ENCODE peak calls at places on chromosomes 7 and 10, in six cellular contexts. S is stimulated activated CD8-positive, alpha-beta memory T cell treated with anti-CD3 and anti-CD28 coated beads, Interleukin-15, amount 100 ng/mL, for 24 hours; G is brain microvascular endothelial cell; I is activated CD4-positive, alpha-beta T cell treated with anti-CD3 and anti-CD28 coated beads for 24 hours; K is HL-60; C is HFFc6. D is an unnamed sample.
A peak's percentile ranks its signal among the peaks of the same experiment; 100 is the strongest.

GRCh38 chr10:125134916-125135770 is 25.2 kb downstream of the CTBP2 start:
- DNase-seq in C (no peak), I (no peak), G (no peak), K (no peak), S (no peak), D (peak; percentile 34)

GRCh38 chr10:11823122-11823988 is at the start of gene PROSER2:
- DNase-seq in I (no peak), K (peak; percentile 13), C (no peak), G (peak; percentile 20), S (peak; percentile 8), D (no peak)

GRCh38 chr7:90775383-90775965 is 179.4 kb downstream of the CDK14 start:
- DNase-seq in G (no peak), S (no peak), I (no peak), C (no peak), K (no peak), D (no peak)

GRCh38 chr7:129665013-129665401 is 53.5 kb downstream of the NRF1 start:
- DNase-seq in I (no peak), K (peak; percentile 11), C (peak; percentile 86), G (peak; percentile 97), S (no peak), D (no peak)

GRCh38 chr10:921471-922414 is 9.8 kb downstream of the LARP4B start:
- DNase-seq in K (no peak), G (peak; percentile 50), C (peak; percentile 67), S (no peak), I (no peak), D (no peak)

GRCh38 chr7:67773081-67773480 is 776.4 kb downstream of the TYW1 start:
- DNase-seq in C (no peak), I (no peak), G (no peak), K (no peak), S (no peak), D (no peak)

GRCh38 chr7:4993471-4993870 is 34.5 kb upstream of the MMD2 start:
- DNase-seq in C (no peak), I (no peak), G (no peak), S (no peak), K (no peak), D (no peak)

GRCh38 chr7:101171442-101171837 is 6.1 kb upstream of the VGF start:
- DNase-seq in I (no peak), C (no peak), G (no peak), K (no peak), S (no peak), D (no peak)

GRCh38 chr7:112554591-112554990 is 73.8 kb downstream of the LSMEM1 start:
- DNase-seq in C (peak; percentile 32), K (no peak), I (no peak), S (no peak), G (no peak), D (no peak)

GRCh38 chr7:40133561-40134427 is 628 bp downstream of the MPLKIP start:
- DNase-seq in C (peak; percentile 8), G (peak; percentile 6), S (no peak), K (peak; percentile 9), I (no peak), D (no peak)

GRCh38 chr10:83724471-83725241 is 414.7 kb upstream of the GHITM start:
- DNase-seq in S (no peak), C (no peak), K (no peak), I (no peak), G (no peak), D (no peak)

GRCh38 chr10:78255796-78256638 is 222.4 kb downstream of the RPS24 start:
- DNase-seq in I (no peak), C (peak; percentile 99), S (no peak), K (peak; percentile 70), G (peak; percentile 95), D (peak; percentile 84)

GRCh38 chr10:12605580-12606405 is 256.4 kb downstream of the CAMK1D start:
- DNase-seq in K (peak; percentile 1), C (peak; percentile 32), S (peak; percentile 7), I (peak; percentile 26), G (peak; percentile 34), D (peak; percentile 95)

GRCh38 chr7:14021069-14021468 is 31.6 kb upstream of the ETV1 start:
- DNase-seq in I (no peak), K (no peak), S (no peak), C (no peak), G (peak; percentile 75), D (no peak)

GRCh38 chr10:50260791-50261281 is 9.5 kb upstream of the ASAH2 start:
- DNase-seq in G (no peak), I (no peak), K (no peak), S (no peak), C (peak; percentile 28), D (no peak)

GRCh38 chr7:2887816-2888215 is 43.7 kb upstream of the GNA12 start:
- DNase-seq in I (no peak), G (no peak), C (no peak), K (no peak), S (no peak), D (no peak)

GRCh38 chr10:12846718-12847117 is 154.8 kb downstream of the CCDC3 start:
- DNase-seq in K (no peak), G (peak; percentile 35), C (no peak), I (no peak), S (no peak), D (no peak)

GRCh38 chr7:128211626-128212025 is 29.5 kb upstream of the LEP start:
- DNase-seq in S (no peak), G (no peak), I (no peak), K (no peak), C (no peak), D (peak; percentile 14)

GRCh38 chr7:4286281-4286680 is 395.8 kb upstream of the FOXK1 start:
- DNase-seq in G (no peak), K (no peak), S (no peak), C (no peak), I (no peak), D (no peak)

GRCh38 chr10:90859321-90859751 is 1.5 kb upstream of the HTR7 start:
- DNase-seq in K (no peak), I (no peak), S (no peak), G (peak; percentile 53), C (peak; percentile 59), D (no peak)

GRCh38 chr7:149284343-149284742 is 22.3 kb downstream of the ZNF783 start:
- DNase-seq in C (no peak), G (no peak), I (no peak), S (no peak), K (no peak), D (no peak)

GRCh38 chr7:150869467-150869866 is 17.1 kb downstream of the AOC1 start:
- DNase-seq in C (no peak), I (no peak), S (no peak), G (no peak), K (no peak), D (no peak)

GRCh38 chr10:123642293-123642692 is 23.9 kb upstream of the GPR26 start:
- DNase-seq in I (no peak), C (peak; percentile 38), K (no peak), S (no peak), G (no peak), D (peak; percentile 74)

GRCh38 chr10:124105594-124105993 is 12.2 kb upstream of the CHST15 start:
- DNase-seq in K (no peak), C (no peak), S (no peak), I (no peak), G (no peak), D (no peak)

GRCh38 chr7:132410385-132410784 is 165.9 kb downstream of the PLXNA4 start:
- DNase-seq in G (no peak), C (no peak), S (no peak), K (no peak), I (no peak), D (no peak)

GRCh38 chr7:19557726-19558470 is 150.9 kb downstream of the POLR1F start:
- DNase-seq in S (no peak), I (no peak), G (peak; percentile 40), K (no peak), C (no peak), D (no peak)

GRCh38 chr7:79452495-79453265 is 787 bp downstream of the MAGI2 start:
- DNase-seq in C (no peak), S (no peak), I (no peak), K (no peak), G (peak; percentile 3), D (peak; percentile 71)

GRCh38 chr7:67423058-67423457 is 426.4 kb downstream of the TYW1 start:
- DNase-seq in G (no peak), C (no peak), S (no peak), I (no peak), K (no peak), D (no peak)

GRCh38 chr10:91590142-91590903 is 42.5 kb downstream of the PPP1R3C start:
- DNase-seq in C (peak; percentile 88), S (no peak), I (no peak), K (no peak), G (peak; percentile 51), D (peak; percentile 89)

GRCh38 chr10:11176746-11177145 is 159.1 kb downstream of the CELF2 start:
- DNase-seq in S (no peak), I (no peak), C (no peak), G (no peak), K (peak; percentile 45), D (no peak)

GRCh38 chr7:80247144-80247543 is 112.5 kb downstream of the GNAI1 start:
- DNase-seq in G (no peak), S (no peak), I (no peak), C (peak; percentile 7), K (no peak), D (no peak)

GRCh38 chr10:72261323-72262018 is 12.3 kb upstream of the DDIT4 start:
- DNase-seq in I (no peak), G (no peak), K (no peak), C (no peak), S (no peak), D (no peak)

GRCh38 chr10:110069502-110069982 is 61.8 kb downstream of the ADD3 start:
- DNase-seq in K (no peak), I (no peak), G (no peak), C (no peak), S (no peak), D (no peak)

GRCh38 chr7:297611-298374 is 7.8 kb downstream of the FOXL3 start:
- DNase-seq in S (no peak), C (no peak), I (no peak), G (no peak), K (no peak), D (no peak)

GRCh38 chr7:48097511-48098231 is 8.6 kb downstream of the UPP1 start:
- DNase-seq in C (no peak), I (no peak), K (no peak), G (no peak), S (no peak), D (no peak)

GRCh38 chr10:48462482-48463020 is 142.3 kb downstream of the ARHGAP22 start:
- DNase-seq in C (no peak), S (no peak), K (no peak), I (no peak), G (no peak), D (no peak)

GRCh38 chr10:70499829-70500167 is 21.2 kb downstream of the PALD1 start:
- DNase-seq in S (no peak), C (no peak), K (no peak), I (no peak), G (no peak), D (no peak)

GRCh38 chr7:50369408-50370026 is 65.0 kb downstream of the IKZF1 start:
- DNase-seq in K (peak; percentile 70), C (peak; percentile 1), G (no peak), S (no peak), I (no peak), D (no peak)

GRCh38 chr10:73816917-73817729 is 5.7 kb upstream of the NDST2 start:
- DNase-seq in S (no peak), I (no peak), K (no peak), C (no peak), G (no peak), D (no peak)

D was measured in sigmoid colon.